ENCODE peak calls at places on chromosome 9, in four cellular contexts. O is transverse colon, B is PC-9, N is OCI-LY7. V is an unnamed sample.
A peak's percentile ranks its signal among the peaks of the same experiment; 100 is the strongest.

GRCh38 chr9:77647659-77648457 is at the start of gene GNA14:
- DNase-seq in O (peak; percentile 24), B (no peak), N (no peak), V (peak; percentile 66)

GRCh38 chr9:68476889-68477288 is 63.8 kb downstream of the TMEM252 start:
- DNase-seq in O (no peak), B (no peak), N (no peak), V (no peak)

GRCh38 chr9:31541626-31542025 is 842.8 kb upstream of the ACO1 start:
- DNase-seq in O (no peak), B (no peak), N (no peak), V (no peak)

GRCh38 chr9:7186175-7186574 is 428.4 kb downstream of the KDM4C start:
- DNase-seq in O (no peak), B (no peak), N (peak; percentile 13), V (peak; percentile 25)

GRCh38 chr9:105432247-105432857 is 15.5 kb upstream of the FSD1L start:
- DNase-seq in O (no peak), B (no peak), N (no peak), V (no peak)

GRCh38 chr9:100309992-100310391 is 42.8 kb downstream of the TEX10 start:
- DNase-seq in O (no peak), B (no peak), N (no peak), V (no peak)

GRCh38 chr9:137387034-137387890 is 35.7 kb downstream of the EXD3 start:
- DNase-seq in O (no peak), B (no peak), N (no peak), V (no peak)

GRCh38 chr9:132268725-132269352 is 85.9 kb downstream of the SETX start:
- DNase-seq in O (peak; percentile 65), B (peak; percentile 34), N (peak; percentile 70), V (peak; percentile 51)

GRCh38 chr9:137218754-137219271 is 3.2 kb downstream of the RNF208 start:
- DNase-seq in O (peak; percentile 62), B (peak; percentile 82), N (no peak), V (peak; percentile 78)

GRCh38 chr9:88749420-88749819 is 214.4 kb downstream of the NXNL2 start:
- DNase-seq in O (no peak), B (no peak), N (no peak), V (no peak)

GRCh38 chr9:7073679-7074078 is 315.9 kb downstream of the KDM4C start:
- DNase-seq in O (no peak), B (no peak), N (no peak), V (no peak)

GRCh38 chr9:100111235-100111634 is 12.2 kb downstream of the INVS start:
- DNase-seq in O (peak; percentile 59), B (no peak), N (no peak), V (peak; percentile 54)

GRCh38 chr9:93130861-93131481 is 3.1 kb downstream of the NINJ1 start:
- DNase-seq in O (peak; percentile 44), B (no peak), N (no peak), V (no peak)

GRCh38 chr9:32378993-32379729 is 5.3 kb upstream of the ACO1 start:
- DNase-seq in O (peak; percentile 22), B (peak; percentile 41), N (peak; percentile 85), V (peak; percentile 59)

GRCh38 chr9:4196886-4197285 is 103.0 kb downstream of the GLIS3 start:
- DNase-seq in O (no peak), B (no peak), N (peak; percentile 0), V (no peak)

GRCh38 chr9:94919376-94920098 is 193.0 kb downstream of the AOPEP start:
- DNase-seq in O (no peak), B (peak; percentile 98), N (no peak), V (no peak)

GRCh38 chr9:3827175-3827574 is 301.4 kb upstream of the RFX3 start:
- DNase-seq in O (peak; percentile 20), B (peak; percentile 89), N (no peak), V (peak; percentile 18)

GRCh38 chr9:78574354-78575036 is 277.6 kb downstream of the PSAT1 start:
- DNase-seq in O (no peak), B (no peak), N (no peak), V (no peak)

GRCh38 chr9:113484258-113484730 is 20.8 kb downstream of the RGS3 start:
- DNase-seq in O (peak; percentile 18), B (no peak), N (no peak), V (peak; percentile 47)

GRCh38 chr9:136625101-136626065 is 37.3 kb upstream of the EGFL7 start:
- DNase-seq in O (peak; percentile 91), B (no peak), N (no peak), V (peak; percentile 95)

GRCh38 chr9:131101207-131101964 is 5.1 kb downstream of the AIF1L start:
- DNase-seq in O (no peak), B (peak; percentile 48), N (no peak), V (no peak)

GRCh38 chr9:33129886-33130284 is 37.3 kb downstream of the B4GALT1 start:
- DNase-seq in O (peak; percentile 57), B (peak; percentile 93), N (no peak), V (peak; percentile 51)

GRCh38 chr9:127201071-127201541 is 63.5 kb upstream of the GARNL3 start:
- DNase-seq in O (no peak), B (no peak), N (no peak), V (no peak)

GRCh38 chr9:127200106-127200862 is 64.3 kb upstream of the GARNL3 start:
- DNase-seq in O (no peak), B (no peak), N (no peak), V (no peak)

GRCh38 chr9:127202461-127203139 is 62.0 kb upstream of the GARNL3 start:
- DNase-seq in O (no peak), B (no peak), N (no peak), V (no peak)

GRCh38 chr9:127203501-127204327 is 60.9 kb upstream of the GARNL3 start:
- DNase-seq in O (no peak), B (no peak), N (no peak), V (no peak)

GRCh38 chr9:127201731-127202130 is 62.8 kb upstream of the GARNL3 start:
- DNase-seq in O (no peak), B (no peak), N (no peak), V (no peak)
- H3K4me1 ChIP-seq in O (peaks cover 22% of the 10 kb centered on the region), B (peaks cover 9% of the 10 kb centered on the region), N (peaks cover 3% of the 10 kb centered on the region), V (no peaks in the 10 kb centered on the region)

GRCh38 chr9:123685489-123686083 is 244.3 kb downstream of the DENND1A start:
- DNase-seq in O (no peak), B (no peak), N (no peak), V (no peak)
- H3K4me1 ChIP-seq in O (peaks cover 30% of the 10 kb centered on the region), B (peaks cover 12% of the 10 kb centered on the region), N (peaks cover 43% of the 10 kb centered on the region), V (peaks cover 12% of the 10 kb centered on the region)

GRCh38 chr9:128006360-128007024 is 25.7 kb upstream of the EEIG1 start:
- DNase-seq in O (no peak), B (peak; percentile 92), N (no peak), V (no peak)

GRCh38 chr9:128011071-128011817 is 30.5 kb upstream of the EEIG1 start:
- DNase-seq in O (peak; percentile 22), B (peak; percentile 51), N (no peak), V (peak; percentile 33)

GRCh38 chr9:128008171-128008570 is 27.4 kb upstream of the EEIG1 start:
- DNase-seq in O (no peak), B (no peak), N (no peak), V (no peak)

GRCh38 chr9:128007566-128008138 is 26.9 kb upstream of the EEIG1 start:
- DNase-seq in O (peak; percentile 73), B (peak; percentile 98), N (peak; percentile 92), V (peak; percentile 67)

GRCh38 chr9:128009639-128010038 is 28.9 kb upstream of the EEIG1 start:
- DNase-seq in O (no peak), B (no peak), N (no peak), V (no peak)
- H3K4me1 ChIP-seq in O (peaks cover 11% of the 10 kb centered on the region), B (peaks cover 40% of the 10 kb centered on the region), N (peaks cover 45% of the 10 kb centered on the region), V (no peaks in the 10 kb centered on the region)

GRCh38 chr9:69885931-69886330 is 65.3 kb downstream of the CFAP95 start:
- DNase-seq in O (no peak), B (no peak), N (no peak), V (no peak)

GRCh38 chr9:69891696-69892095 is 71.1 kb downstream of the CFAP95 start:
- DNase-seq in O (no peak), B (no peak), N (no peak), V (no peak)

GRCh38 chr9:69885474-69885929 is 64.9 kb downstream of the CFAP95 start:
- DNase-seq in O (no peak), B (peak; percentile 92), N (no peak), V (peak; percentile 25)

GRCh38 chr9:69893057-69893456 is 72.4 kb downstream of the CFAP95 start:
- DNase-seq in O (no peak), B (no peak), N (no peak), V (no peak)

DNA sequence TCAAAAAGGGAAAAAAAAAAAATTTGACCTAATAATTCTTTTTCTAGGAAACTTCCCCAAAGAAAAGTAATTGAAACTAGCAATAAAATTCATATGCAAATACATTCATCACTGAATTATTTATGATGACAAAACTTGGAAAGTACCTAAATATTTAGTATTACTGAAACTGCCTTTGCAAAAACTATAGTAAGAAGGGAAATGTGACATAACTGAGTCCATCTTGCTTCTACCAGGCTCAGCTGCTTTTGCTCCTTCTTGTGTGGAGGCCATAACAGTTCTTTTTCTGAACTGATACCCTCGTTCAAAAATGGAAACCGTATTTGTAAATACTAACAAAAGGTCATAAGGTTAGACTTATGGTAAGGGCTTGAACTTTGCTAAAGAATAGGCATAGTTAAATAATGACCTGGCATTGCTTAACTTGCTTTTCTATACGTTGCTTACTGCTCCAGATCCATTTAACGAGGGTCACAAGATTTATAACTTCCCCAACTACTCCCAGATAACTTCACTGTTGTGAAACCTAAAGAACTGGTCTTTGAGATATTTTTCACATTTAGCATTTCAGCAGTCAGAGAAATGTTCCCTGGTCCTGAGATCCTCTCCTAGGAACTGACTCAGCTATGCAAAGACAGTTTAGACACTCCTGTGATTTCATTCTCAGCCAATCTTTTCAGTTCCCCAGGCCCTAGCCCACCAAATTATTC is 68.4 kb downstream of the CFAP95 start:
- DNase-seq in O (no peak), B (peak; percentile 65), N (no peak), V (no peak)
- H3K4me1 ChIP-seq in O (no peaks in the 10 kb centered on the region), B (peaks cover 40% of the 10 kb centered on the region), N (no peaks in the 10 kb centered on the region), V (no peaks in the 10 kb centered on the region)

DNA sequence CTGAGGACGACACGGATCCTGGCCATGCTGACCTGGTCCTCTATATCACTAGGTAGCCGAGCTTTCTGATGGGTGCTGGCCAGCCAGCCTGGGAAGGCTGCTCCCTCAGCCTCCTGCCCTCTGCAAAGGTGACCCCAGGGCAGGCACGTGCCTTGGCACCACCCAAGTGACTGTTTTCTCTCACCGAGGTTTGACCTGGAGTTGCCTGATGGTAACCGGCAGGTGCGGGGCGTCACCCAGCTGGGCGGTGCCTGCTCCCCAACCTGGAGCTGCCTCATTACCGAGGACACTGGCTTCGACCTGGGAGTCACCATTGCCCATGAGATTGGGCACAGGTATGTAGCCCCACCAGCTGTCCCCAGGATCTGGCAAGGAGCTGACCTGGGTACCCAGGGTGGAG is 3.8 kb downstream of the ADAMTS13 start:
- DNase-seq in O (peak; percentile 37), B (no peak), N (no peak), V (peak; percentile 53)
- H3K4me1 ChIP-seq in O (peaks cover 14% of the 10 kb centered on the region), B (no peaks in the 10 kb centered on the region), N (peaks cover 9% of the 10 kb centered on the region), V (peaks cover 2% of the 10 kb centered on the region)

GRCh38 chr9:70409280-70409679 is 5.2 kb downstream of the KLF9 start:
- DNase-seq in O (no peak), B (no peak), N (no peak), V (no peak)
- H3K4me1 ChIP-seq in O (peaks cover 64% of the 10 kb centered on the region), B (peaks cover 21% of the 10 kb centered on the region), N (peaks cover 41% of the 10 kb centered on the region), V (peaks cover 6% of the 10 kb centered on the region)

DNA sequence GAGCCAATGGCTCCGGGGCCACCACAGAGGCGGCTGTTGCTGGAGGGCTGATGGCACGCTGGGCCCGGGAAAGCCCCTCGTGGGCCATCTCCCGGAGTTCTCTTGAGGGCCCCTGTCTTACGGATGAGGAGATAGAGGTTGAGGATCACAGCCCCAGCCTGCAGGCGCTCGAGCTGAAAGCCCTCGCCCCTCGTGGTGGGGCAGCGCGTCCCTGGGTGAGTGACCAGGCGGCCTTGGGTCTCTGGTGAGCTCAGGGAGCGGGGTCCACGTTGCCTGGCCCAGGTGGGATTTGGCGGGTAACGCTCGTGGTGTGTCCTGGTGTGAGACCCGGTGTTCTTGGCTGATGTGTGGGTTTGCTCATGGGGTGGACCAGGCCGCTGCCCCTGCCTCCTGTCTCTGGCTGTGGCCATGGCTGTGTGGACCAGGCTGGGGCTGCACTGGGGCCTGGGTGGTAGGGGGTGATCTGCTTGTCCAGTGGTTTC is 38.9 kb downstream of the RXRA start:
- DNase-seq in O (no peak), B (no peak), N (no peak), V (no peak)
- H3K4me1 ChIP-seq in O (peaks cover 41% of the 10 kb centered on the region), B (peaks cover 25% of the 10 kb centered on the region), N (no peaks in the 10 kb centered on the region), V (peaks cover 30% of the 10 kb centered on the region)